ENCODE peak calls at places on chromosomes 5 and 9, in five cellular contexts. Y is neuronal stem cell, A is IMR-90, W is H1, I is mesendoderm. E is an unnamed sample.

GRCh38 chr5:56313004-56313531 is 79.9 kb upstream of the ANKRD55 start:
- DNase-seq in Y (no peak), W (no peak), I (no peak), A (no peak), E (no peak)

GRCh38 chr9:37425298-37425752 is 2.8 kb downstream of the GRHPR start:
- DNase-seq in I (no peak), W (no peak), A (no peak), Y (no peak), E (no peak)

GRCh38 chr9:124284237-124284831 is 26.6 kb downstream of the NEK6 start:
- DNase-seq in A (peak; percentile 73), I (no peak), Y (no peak), W (no peak), E (no peak)

GRCh38 chr5:6713274-6714181 is at the start of gene TENT4A:
- DNase-seq in A (no peak), W (no peak), Y (no peak), I (no peak), E (no peak)

GRCh38 chr9:82763631-82764030 is 299.3 kb downstream of the RASEF start:
- DNase-seq in W (no peak), Y (no peak), A (no peak), I (peak; percentile 73), E (no peak)

GRCh38 chr5:120297621-120298020 is 166.5 kb upstream of the PRR16 start:
- DNase-seq in Y (no peak), I (no peak), A (peak; percentile 31), W (no peak), E (no peak)

GRCh38 chr5:67003906-67004729 is 192.5 kb downstream of the CD180 start:
- DNase-seq in A (peak; percentile 88), I (peak; percentile 98), W (peak; percentile 62), Y (peak; percentile 53), E (peak; percentile 93)

GRCh38 chr5:95771109-95771708 is 40.1 kb downstream of the RHOBTB3 start:
- DNase-seq in A (no peak), Y (no peak), I (no peak), W (no peak), E (no peak)

GRCh38 chr9:19985081-19985480 is 196.2 kb upstream of the SLC24A2 start:
- DNase-seq in I (no peak), Y (no peak), W (no peak), A (no peak), E (no peak)

GRCh38 chr5:2303391-2304100 is 420.8 kb upstream of the IRX4 start:
- DNase-seq in W (no peak), Y (no peak), A (no peak), I (no peak), E (peak; percentile 18)

GRCh38 chr9:6788175-6789016 is 30.6 kb downstream of the KDM4C start:
- DNase-seq in I (peak; percentile 96), A (peak; percentile 58), W (no peak), Y (no peak), E (peak; percentile 50)

GRCh38 chr5:8700691-8701090 is 831.7 kb downstream of the MTRR start:
- DNase-seq in W (no peak), I (no peak), Y (no peak), A (peak; percentile 36), E (no peak)

GRCh38 chr5:151738125-151738848 is 20.1 kb downstream of the ATOX1 start:
- DNase-seq in I (no peak), Y (no peak), A (no peak), W (no peak), E (no peak)

GRCh38 chr5:112681481-112681908 is 56.2 kb upstream of the APC start:
- DNase-seq in Y (no peak), W (no peak), I (no peak), A (no peak), E (no peak)

GRCh38 chr5:157309796-157310195 is 43.9 kb downstream of the CYFIP2 start:
- DNase-seq in A (no peak), W (no peak), I (no peak), Y (no peak), E (peak; percentile 50)

GRCh38 chr9:95742821-95743220 is 132.7 kb upstream of the ERCC6L2 start:
- DNase-seq in Y (no peak), W (no peak), A (no peak), I (no peak), E (no peak)

GRCh38 chr5:57566914-57567313 is 84.3 kb upstream of the ACTBL2 start:
- DNase-seq in I (peak; percentile 61), W (no peak), Y (no peak), A (peak; percentile 89), E (no peak)

GRCh38 chr5:94376672-94377345 is 241.6 kb downstream of the KIAA0825 start:
- DNase-seq in I (no peak), A (no peak), W (no peak), Y (no peak), E (no peak)

GRCh38 chr9:113556877-113557593 is 93.5 kb downstream of the RGS3 start:
- DNase-seq in Y (no peak), I (no peak), W (no peak), A (peak; percentile 71), E (no peak)

GRCh38 chr5:54533541-54534179 is 16.1 kb downstream of the SNX18 start:
- DNase-seq in A (no peak), Y (no peak), I (peak; percentile 78), W (no peak), E (no peak)

GRCh38 chr9:132237481-132237880 is 75.6 kb downstream of the NTNG2 start:
- DNase-seq in I (no peak), A (no peak), Y (no peak), W (no peak), E (no peak)

GRCh38 chr9:68974901-68975300 is 39.0 kb downstream of the PRKACG start:
- DNase-seq in I (no peak), W (no peak), A (no peak), Y (no peak), E (no peak)

GRCh38 chr5:172058088-172058487 is 51.6 kb upstream of the FBXW11 start:
- DNase-seq in A (no peak), I (no peak), Y (no peak), W (no peak), E (no peak)

GRCh38 chr5:43036409-43036808 is 3.7 kb downstream of the ANXA2R start:
- DNase-seq in Y (no peak), I (peak; percentile 6), A (no peak), W (no peak), E (no peak)

GRCh38 chr5:36696059-36696673 is 89.8 kb downstream of the SLC1A3 start:
- DNase-seq in A (peak; percentile 61), Y (no peak), W (no peak), I (peak; percentile 75), E (peak; percentile 77)

GRCh38 chr9:108444400-108445358 is 411.1 kb downstream of the ACTL7B start:
- DNase-seq in Y (no peak), I (no peak), W (no peak), A (peak; percentile 96), E (no peak)

GRCh38 chr9:78324682-78325081 is 27.8 kb downstream of the PSAT1 start:
- DNase-seq in Y (no peak), I (no peak), W (no peak), A (no peak), E (no peak)

GRCh38 chr9:3398232-3398648 is 127.6 kb downstream of the RFX3 start:
- DNase-seq in W (no peak), I (no peak), Y (no peak), A (no peak), E (no peak)

GRCh38 chr5:137498301-137498735 is 808 bp downstream of the SPOCK1 start:
- DNase-seq in A (no peak), I (peak; percentile 32), Y (peak; percentile 12), W (no peak), E (peak; percentile 60)

GRCh38 chr5:144698454-144698853 is 527.8 kb downstream of the KCTD16 start:
- DNase-seq in I (peak; percentile 67), W (no peak), Y (no peak), A (peak; percentile 24), E (no peak)

GRCh38 chr9:135328485-135329417 is 150.8 kb upstream of the PPP1R26 start:
- DNase-seq in W (no peak), A (no peak), I (no peak), Y (no peak), E (no peak)

GRCh38 chr5:132771559-132771998 is 5.5 kb downstream of the SEPTIN8 start:
- DNase-seq in A (peak; percentile 67), I (peak; percentile 91), Y (no peak), W (no peak), E (peak; percentile 68)

GRCh38 chr5:135348920-135349319 is 50.1 kb downstream of the MACROH2A1 start:
- DNase-seq in I (no peak), A (no peak), W (no peak), Y (no peak), E (no peak)

GRCh38 chr5:150655221-150655620 is 5.8 kb upstream of the MYOZ3 start:
- DNase-seq in Y (no peak), I (no peak), W (no peak), A (no peak), E (no peak)
- H3K18ac ChIP-seq in Y (no peak overlapping the region), I (no peak overlapping the region), W (no peak overlapping the region), A (no peak overlapping the region), E (no peak overlapping the region)

GRCh38 chr9:136416427-136416826 is 6.0 kb downstream of the PMPCA start:
- DNase-seq in W (no peak), A (peak; percentile 41), Y (no peak), I (no peak), E (no peak)
- H3K9ac ChIP-seq in W (no peak overlapping the region), A (no peak overlapping the region), Y (no peak overlapping the region), I (no peak overlapping the region), E (no peak overlapping the region)

GRCh38 chr5:372911-373709 is 51.6 kb downstream of the AHRR start:
- DNase-seq in A (no peak), W (no peak), Y (no peak), I (no peak), E (peak; percentile 46)

GRCh38 chr5:373710-374602 is 52.4 kb downstream of the AHRR start:
- DNase-seq in W (no peak), I (no peak), Y (peak; percentile 24), A (peak; percentile 77), E (peak; percentile 32)

GRCh38 chr5:375921-376871 is 54.7 kb downstream of the AHRR start:
- DNase-seq in I (no peak), Y (no peak), A (no peak), W (no peak), E (peak; percentile 21)

GRCh38 chr5:375336-375920 is 53.9 kb downstream of the AHRR start:
- DNase-seq in I (no peak), Y (no peak), W (no peak), A (no peak), E (peak; percentile 12)

DNA sequence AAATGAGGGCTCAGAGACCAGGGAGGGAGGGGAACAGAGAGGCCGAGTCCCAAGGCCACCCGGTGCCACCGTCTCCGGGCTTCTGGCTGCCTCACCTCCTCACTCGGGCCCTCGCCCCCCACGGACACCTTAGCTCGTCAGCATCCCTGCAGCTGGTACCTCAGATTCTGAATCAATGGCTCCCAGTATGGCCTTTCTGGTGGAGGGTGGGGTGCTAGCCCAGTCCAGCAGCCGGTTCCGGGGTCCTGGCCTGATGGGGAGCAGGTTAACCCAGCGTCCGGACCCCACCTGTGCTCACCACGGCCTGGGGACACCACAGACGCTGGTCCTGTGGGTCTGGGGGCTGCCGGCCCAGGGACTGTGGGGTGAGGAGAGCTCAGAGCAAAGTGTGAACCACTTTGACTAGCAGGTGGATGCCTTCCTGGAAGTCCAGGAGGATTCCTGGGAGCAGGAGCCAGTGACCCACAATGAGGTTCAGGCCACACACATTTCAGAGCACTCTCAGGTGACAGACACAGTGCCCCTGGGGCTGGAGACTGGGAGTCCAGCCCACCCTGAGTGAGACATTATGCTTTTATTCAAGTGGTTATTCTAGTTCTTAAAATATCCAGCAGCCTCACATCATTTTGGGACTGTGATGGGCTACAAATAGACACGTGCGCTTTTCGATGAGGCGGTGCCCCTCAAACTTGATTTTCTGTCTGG is 53.3 kb downstream of the AHRR start:
- DNase-seq in A (no peak), Y (no peak), W (no peak), I (no peak), E (peak; percentile 25)
- H3K18ac ChIP-seq in A (peak overlapping the region; percentile 97), Y (peak overlapping the region; percentile 44), W (no peak overlapping the region), I (no peak overlapping the region), E (no peak overlapping the region)

GRCh38 chr9:122822958-122823357 is 5.4 kb downstream of the PDCL start:
- DNase-seq in Y (no peak), I (no peak), A (no peak), W (no peak), E (no peak)
- H3K9ac ChIP-seq in Y (no peak overlapping the region), I (no peak overlapping the region), A (no peak overlapping the region), W (no peak overlapping the region), E (no peak overlapping the region)

E was measured in H9.